ENCODE peak calls at places on chromosomes 12 and 14, in ten cellular contexts. C, Y, U, L, K, G, J, N, S and Z are unnamed samples. For H3K4me1, the result is how much of the 10 kb centered on the place peaks cover.

GRCh38 chr14:36605506-36605857 is 23.1 kb upstream of the NKX2-8 start:
- DNase-seq in C (no peak), Y (peak), U (no peak), L (peak), K (no peak), G (no peak), J (peak), N (no peak), S (no peak), Z (no peak)

GRCh38 chr12:31594681-31595080 is 3.7 kb upstream of the DENND5B start:
- DNase-seq in C (no peak), Y (peak), U (no peak), L (peak), K (no peak), G (no peak), J (no peak), N (no peak), S (no peak), Z (no peak)

GRCh38 chr14:50001146-50001998 is 108.5 kb downstream of the ARF6 start:
- DNase-seq in C (no peak), Y (peak), U (no peak), L (peak), K (peak), G (no peak), J (peak), N (peak), S (peak), Z (no peak)

GRCh38 chr14:93343266-93343665 is 3.7 kb upstream of the COX8C start:
- DNase-seq in C (no peak), Y (no peak), U (no peak), L (peak), K (no peak), G (no peak), J (no peak), N (no peak), S (no peak), Z (no peak)

GRCh38 chr12:131726-132465 is 65.3 kb downstream of the IQSEC3 start:
- DNase-seq in C (no peak), Y (no peak), U (no peak), L (no peak), K (no peak), G (no peak), J (no peak), N (no peak), S (no peak), Z (no peak)

GRCh38 chr12:18454330-18454729 is 193.0 kb downstream of the PIK3C2G start:
- DNase-seq in C (no peak), Y (no peak), U (peak), L (no peak), K (no peak), G (no peak), J (peak), N (no peak), S (no peak), Z (no peak)

GRCh38 chr12:75568801-75569200 is 57.4 kb upstream of the KRR1 start:
- DNase-seq in C (no peak), Y (no peak), U (no peak), L (no peak), K (no peak), G (no peak), J (no peak), N (no peak), S (no peak), Z (no peak)

GRCh38 chr12:98227162-98227561 is 288.2 kb upstream of the TMPO start:
- DNase-seq in C (no peak), Y (peak), U (peak), L (no peak), K (no peak), G (no peak), J (peak), N (no peak), S (no peak), Z (no peak)

GRCh38 chr12:96247567-96247962 is 53.4 kb downstream of the ELK3 start:
- DNase-seq in C (no peak), Y (peak), U (no peak), L (no peak), K (no peak), G (no peak), J (no peak), N (no peak), S (no peak), Z (no peak)

GRCh38 chr12:43306066-43306465 is 245.9 kb downstream of the ADAMTS20 start:
- DNase-seq in C (no peak), Y (peak), U (no peak), L (peak), K (no peak), G (no peak), J (no peak), N (no peak), S (no peak), Z (peak)

GRCh38 chr14:97536421-97536820 is 739.2 kb downstream of the VRK1 start:
- DNase-seq in C (no peak), Y (no peak), U (no peak), L (no peak), K (no peak), G (no peak), J (no peak), N (no peak), S (no peak), Z (no peak)

GRCh38 chr12:58978717-58979116 is 58.4 kb upstream of the LRIG3 start:
- DNase-seq in C (no peak), Y (no peak), U (no peak), L (no peak), K (no peak), G (no peak), J (no peak), N (no peak), S (no peak), Z (no peak)

GRCh38 chr14:98288825-98289224 is 983.2 kb downstream of the BCL11B start:
- DNase-seq in C (no peak), Y (no peak), U (no peak), L (no peak), K (no peak), G (no peak), J (no peak), N (no peak), S (no peak), Z (no peak)

GRCh38 chr14:77139540-77140342 is 1.9 kb downstream of the ZDHHC22 start:
- DNase-seq in C (no peak), Y (peak), U (peak), L (peak), K (no peak), G (no peak), J (peak), N (no peak), S (peak), Z (no peak)

GRCh38 chr14:60317609-60318008 is 68.6 kb downstream of the PPM1A start:
- DNase-seq in C (no peak), Y (no peak), U (peak), L (no peak), K (no peak), G (no peak), J (peak), N (no peak), S (no peak), Z (no peak)

GRCh38 chr14:34450542-34450915 is 11.5 kb downstream of the SPTSSA start:
- DNase-seq in C (no peak), Y (no peak), U (no peak), L (no peak), K (no peak), G (no peak), J (no peak), N (no peak), S (no peak), Z (no peak)

GRCh38 chr14:99881011-99881410 is 87.8 kb downstream of the EML1 start:
- DNase-seq in C (no peak), Y (peak), U (no peak), L (no peak), K (no peak), G (no peak), J (no peak), N (no peak), S (no peak), Z (no peak)

GRCh38 chr12:31482816-31483215 is 108.1 kb downstream of the DENND5B start:
- DNase-seq in C (no peak), Y (peak), U (no peak), L (no peak), K (no peak), G (no peak), J (no peak), N (no peak), S (no peak), Z (no peak)

GRCh38 chr12:29438752-29439408 is 57.9 kb upstream of the ERGIC2 start:
- DNase-seq in C (no peak), Y (no peak), U (no peak), L (no peak), K (no peak), G (no peak), J (no peak), N (no peak), S (no peak), Z (no peak)

GRCh38 chr12:80681287-80681686 is 26.1 kb upstream of the MYF6 start:
- DNase-seq in C (no peak), Y (no peak), U (no peak), L (peak), K (no peak), G (no peak), J (no peak), N (peak), S (no peak), Z (no peak)

GRCh38 chr12:89544730-89545184 is 18.9 kb upstream of the POC1B start:
- DNase-seq in C (peak), Y (peak), U (peak), L (peak), K (no peak), G (peak), J (peak), N (no peak), S (no peak), Z (no peak)

GRCh38 chr12:102182635-102183034 is 15.0 kb downstream of the PMCH start:
- DNase-seq in C (no peak), Y (no peak), U (no peak), L (no peak), K (no peak), G (no peak), J (no peak), N (no peak), S (no peak), Z (no peak)

GRCh38 chr14:76264384-76264783 is 111.6 kb upstream of the ESRRB start:
- DNase-seq in C (no peak), Y (no peak), U (no peak), L (no peak), K (no peak), G (no peak), J (no peak), N (no peak), S (no peak), Z (no peak)

GRCh38 chr12:107027304-107028053 is 40.5 kb upstream of the MTERF2 start:
- DNase-seq in C (no peak), Y (peak), U (no peak), L (peak), K (no peak), G (no peak), J (no peak), N (no peak), S (no peak), Z (peak)

GRCh38 chr12:66129934-66130266 is 650 bp downstream of the LLPH start:
- DNase-seq in C (no peak), Y (peak), U (no peak), L (peak), K (no peak), G (no peak), J (no peak), N (no peak), S (no peak), Z (no peak)

GRCh38 chr12:118328486-118329340 is 44.0 kb downstream of the TAOK3 start:
- DNase-seq in C (no peak), Y (no peak), U (no peak), L (no peak), K (no peak), G (no peak), J (no peak), N (no peak), S (no peak), Z (no peak)

GRCh38 chr12:46071769-46072624 is 81.6 kb upstream of the SCAF11 start:
- DNase-seq in C (peak), Y (peak), U (peak), L (peak), K (no peak), G (peak), J (peak), N (peak), S (peak), Z (no peak)

GRCh38 chr12:100437038-100437841 is 36.4 kb upstream of the NR1H4 start:
- DNase-seq in C (no peak), Y (no peak), U (no peak), L (no peak), K (no peak), G (no peak), J (no peak), N (no peak), S (no peak), Z (no peak)

DNA sequence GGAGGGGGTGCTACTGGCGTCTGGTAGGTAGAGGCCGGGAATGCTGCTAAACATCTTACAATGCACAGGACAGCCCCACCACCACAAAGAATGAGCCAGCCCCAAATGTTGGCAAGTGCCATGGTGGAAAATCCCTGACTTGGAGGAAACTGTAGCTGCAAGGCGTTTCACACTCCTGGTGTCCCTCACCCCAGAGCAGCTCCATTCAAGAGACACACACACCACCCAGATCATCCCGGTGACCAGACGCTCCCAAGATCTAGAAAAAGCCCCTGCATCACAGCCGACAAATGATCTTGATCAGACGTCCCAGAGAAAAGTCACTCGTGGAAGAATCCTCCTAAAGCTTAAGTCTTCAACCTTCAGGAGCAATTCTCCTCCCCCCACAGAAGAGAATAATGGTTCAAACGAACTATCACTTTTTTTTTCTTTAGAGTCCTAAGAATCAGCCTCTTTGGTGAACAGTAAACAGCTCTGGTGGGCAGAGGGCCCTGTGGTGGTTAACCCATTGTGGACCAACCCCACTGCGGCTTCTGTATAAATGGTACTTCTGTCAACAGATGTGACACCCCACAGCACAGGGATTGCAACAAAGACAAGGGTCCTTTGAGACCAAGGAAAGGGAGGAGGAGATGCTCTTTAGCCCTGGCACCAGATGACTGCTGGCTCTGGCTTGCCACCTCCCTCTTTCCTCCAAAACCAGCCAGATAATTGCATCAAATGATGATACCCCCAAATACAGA is 2.7 kb downstream of the GLTP start:
- DNase-seq in C (no peak), Y (no peak), U (no peak), L (no peak), K (no peak), G (no peak), J (no peak), N (no peak), S (no peak), Z (no peak)
- H3K4me1 ChIP-seq in C (under half), Y (under half), U (under half), L (under half), K (under half), G (under half), J (under half), N (under half), S (under half), Z (under half)

GRCh38 chr14:103703433-103704385 is 11.5 kb downstream of the XRCC3 start:
- DNase-seq in C (no peak), Y (no peak), U (no peak), L (no peak), K (no peak), G (peak), J (no peak), N (no peak), S (no peak), Z (no peak)

GRCh38 chr14:103699901-103700752 is 15.1 kb downstream of the XRCC3 start:
- DNase-seq in C (no peak), Y (peak), U (no peak), L (no peak), K (no peak), G (no peak), J (no peak), N (no peak), S (peak), Z (no peak)

GRCh38 chr14:103702497-103703432 is 12.5 kb downstream of the XRCC3 start:
- DNase-seq in C (no peak), Y (no peak), U (no peak), L (no peak), K (no peak), G (peak), J (no peak), N (no peak), S (no peak), Z (no peak)

GRCh38 chr14:103700753-103701490 is 14.3 kb downstream of the XRCC3 start:
- DNase-seq in C (no peak), Y (no peak), U (no peak), L (no peak), K (no peak), G (peak), J (no peak), N (no peak), S (no peak), Z (no peak)

GRCh38 chr14:103702095-103702494 is 13.2 kb downstream of the XRCC3 start:
- DNase-seq in C (no peak), Y (no peak), U (no peak), L (no peak), K (no peak), G (peak), J (no peak), N (no peak), S (no peak), Z (no peak)
- H3K4me1 ChIP-seq in C (under half), Y (under half), U (under half), L (under half), K (under half), G (half or more), J (under half), N (under half), S (under half), Z (under half)

GRCh38 chr12:5865397-5865796 is 79.7 kb downstream of the ANO2 start:
- DNase-seq in C (no peak), Y (no peak), U (no peak), L (no peak), K (no peak), G (no peak), J (no peak), N (no peak), S (no peak), Z (no peak)
- H3K4me1 ChIP-seq in C (under half), Y (under half), U (under half), L (under half), K (under half), G (under half), J (under half), N (under half), S (under half), Z (under half)

DNA sequence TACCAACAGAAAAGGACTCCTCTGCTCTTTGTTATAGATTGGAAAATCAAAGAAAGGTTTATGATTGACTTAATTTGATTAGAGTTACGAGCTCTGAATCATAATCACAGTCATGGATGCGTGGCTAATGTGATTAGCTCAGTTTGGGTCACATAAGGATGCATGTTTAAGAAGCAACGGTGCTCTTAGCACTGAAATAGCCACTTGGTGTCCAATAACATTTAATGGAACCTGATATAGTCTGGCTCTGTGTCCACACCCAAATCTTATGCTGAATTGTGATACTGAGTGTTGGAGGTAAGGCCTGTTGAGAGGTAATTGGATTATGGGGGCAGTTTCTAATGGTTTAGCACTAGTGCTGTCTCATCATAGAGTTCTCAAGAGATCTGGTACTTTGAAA is 501.6 kb downstream of the SLC6A15 start:
- DNase-seq in C (no peak), Y (no peak), U (no peak), L (peak), K (no peak), G (no peak), J (no peak), N (no peak), S (no peak), Z (no peak)
- H3K4me1 ChIP-seq in C (under half), Y (under half), U (under half), L (under half), K (under half), G (under half), J (under half), N (under half), S (under half), Z (under half)